ENCODE peak calls at places on chromosomes 3 and 15, in eight cellular contexts. One of them, this sample, is unnamed.

GRCh38 chr3:123085293-123085949 is 18.6 kb downstream of the PDIA5 start:
- DNase-seq in H1: no peak
- DNase-seq in AG04450: no peak
- DNase-seq in lower lobe of right lung: no peak
- DNase-seq in CD4-positive, alpha-beta T cell: no peak
- DNase-seq in Calu3: no peak
- DNase-seq in nephron progenitor cell: no peak
- DNase-seq in GM12864: no peak
- DNase-seq in this sample: no peak

GRCh38 chr3:25293736-25294135 is 134.3 kb upstream of the RARB start:
- DNase-seq in Calu3: peak
- DNase-seq in CD4-positive, alpha-beta T cell: no peak
- DNase-seq in AG04450: no peak
- DNase-seq in nephron progenitor cell: no peak
- DNase-seq in lower lobe of right lung: no peak
- DNase-seq in H1: no peak
- DNase-seq in GM12864: no peak
- DNase-seq in this sample: no peak

GRCh38 chr3:196388946-196389345 is 43.3 kb downstream of the UBXN7 start:
- DNase-seq in Calu3: no peak
- DNase-seq in CD4-positive, alpha-beta T cell: no peak
- DNase-seq in H1: no peak
- DNase-seq in lower lobe of right lung: no peak
- DNase-seq in AG04450: no peak
- DNase-seq in GM12864: no peak
- DNase-seq in nephron progenitor cell: no peak
- DNase-seq in this sample: no peak

GRCh38 chr15:59255647-59256380 is 49.2 kb downstream of the LDHAL6B start:
- DNase-seq in nephron progenitor cell: no peak
- DNase-seq in H1: no peak
- DNase-seq in AG04450: no peak
- DNase-seq in lower lobe of right lung: no peak
- DNase-seq in Calu3: peak
- DNase-seq in GM12864: no peak
- DNase-seq in CD4-positive, alpha-beta T cell: no peak
- DNase-seq in this sample: peak

GRCh38 chr3:112056451-112056929 is 22.0 kb downstream of the TMPRSS7 start:
- DNase-seq in Calu3: no peak
- DNase-seq in GM12864: no peak
- DNase-seq in AG04450: peak
- DNase-seq in nephron progenitor cell: no peak
- DNase-seq in CD4-positive, alpha-beta T cell: no peak
- DNase-seq in lower lobe of right lung: no peak
- DNase-seq in H1: no peak
- DNase-seq in this sample: peak

GRCh38 chr3:127791221-127791913 is 30.9 kb downstream of the MGLL start:
- DNase-seq in GM12864: peak
- DNase-seq in AG04450: peak
- DNase-seq in nephron progenitor cell: peak
- DNase-seq in Calu3: peak
- DNase-seq in CD4-positive, alpha-beta T cell: no peak
- DNase-seq in lower lobe of right lung: no peak
- DNase-seq in H1: no peak
- DNase-seq in this sample: peak

GRCh38 chr3:168360993-168361392 is 265.3 kb upstream of the GOLIM4 start:
- DNase-seq in CD4-positive, alpha-beta T cell: no peak
- DNase-seq in lower lobe of right lung: no peak
- DNase-seq in AG04450: no peak
- DNase-seq in H1: no peak
- DNase-seq in GM12864: no peak
- DNase-seq in nephron progenitor cell: no peak
- DNase-seq in Calu3: no peak
- DNase-seq in this sample: no peak

GRCh38 chr15:48577495-48577894 is 68.0 kb downstream of the FBN1 start:
- DNase-seq in nephron progenitor cell: no peak
- DNase-seq in AG04450: no peak
- DNase-seq in Calu3: no peak
- DNase-seq in CD4-positive, alpha-beta T cell: no peak
- DNase-seq in H1: no peak
- DNase-seq in GM12864: no peak
- DNase-seq in lower lobe of right lung: no peak
- DNase-seq in this sample: no peak

GRCh38 chr3:42503957-42504333 is 1.5 kb downstream of the VIPR1 start:
- DNase-seq in lower lobe of right lung: no peak
- DNase-seq in GM12864: no peak
- DNase-seq in AG04450: no peak
- DNase-seq in Calu3: no peak
- DNase-seq in H1: peak
- DNase-seq in CD4-positive, alpha-beta T cell: peak
- DNase-seq in nephron progenitor cell: no peak
- DNase-seq in this sample: no peak

GRCh38 chr15:78234515-78235040 is at the start of gene ACSBG1:
- DNase-seq in AG04450: no peak
- DNase-seq in CD4-positive, alpha-beta T cell: no peak
- DNase-seq in GM12864: no peak
- DNase-seq in nephron progenitor cell: no peak
- DNase-seq in lower lobe of right lung: no peak
- DNase-seq in Calu3: no peak
- DNase-seq in H1: no peak
- DNase-seq in this sample: peak

GRCh38 chr3:31946484-31947081 is 34.5 kb downstream of the OSBPL10 start:
- DNase-seq in lower lobe of right lung: no peak
- DNase-seq in H1: no peak
- DNase-seq in CD4-positive, alpha-beta T cell: no peak
- DNase-seq in GM12864: no peak
- DNase-seq in AG04450: no peak
- DNase-seq in Calu3: no peak
- DNase-seq in nephron progenitor cell: no peak
- DNase-seq in this sample: no peak

GRCh38 chr3:72492240-72492639 is 356.0 kb downstream of the SHQ1 start:
- DNase-seq in CD4-positive, alpha-beta T cell: no peak
- DNase-seq in nephron progenitor cell: no peak
- DNase-seq in Calu3: no peak
- DNase-seq in H1: no peak
- DNase-seq in GM12864: no peak
- DNase-seq in AG04450: peak
- DNase-seq in lower lobe of right lung: no peak
- DNase-seq in this sample: no peak

GRCh38 chr3:57962448-57962834 is 45.8 kb upstream of the FLNB start:
- DNase-seq in GM12864: no peak
- DNase-seq in Calu3: no peak
- DNase-seq in nephron progenitor cell: no peak
- DNase-seq in lower lobe of right lung: no peak
- DNase-seq in CD4-positive, alpha-beta T cell: no peak
- DNase-seq in H1: no peak
- DNase-seq in AG04450: no peak
- DNase-seq in this sample: no peak

GRCh38 chr3:179421500-179421899 is 29.8 kb downstream of the GNB4 start:
- DNase-seq in lower lobe of right lung: no peak
- DNase-seq in Calu3: no peak
- DNase-seq in CD4-positive, alpha-beta T cell: no peak
- DNase-seq in H1: no peak
- DNase-seq in AG04450: peak
- DNase-seq in nephron progenitor cell: no peak
- DNase-seq in GM12864: no peak
- DNase-seq in this sample: no peak

GRCh38 chr3:183252108-183252782 is 808 bp upstream of the B3GNT5 start:
- DNase-seq in AG04450: no peak
- DNase-seq in lower lobe of right lung: no peak
- DNase-seq in GM12864: no peak
- DNase-seq in CD4-positive, alpha-beta T cell: no peak
- DNase-seq in Calu3: no peak
- DNase-seq in nephron progenitor cell: no peak
- DNase-seq in H1: no peak
- DNase-seq in this sample: no peak

GRCh38 chr15:40106203-40107161 is 2.2 kb downstream of the BMF start:
- DNase-seq in H1: peak
- DNase-seq in GM12864: peak
- DNase-seq in nephron progenitor cell: peak
- DNase-seq in Calu3: peak
- DNase-seq in AG04450: no peak
- DNase-seq in lower lobe of right lung: peak
- DNase-seq in CD4-positive, alpha-beta T cell: no peak
- DNase-seq in this sample: no peak

GRCh38 chr15:100338971-100339444 is 2.8 kb downstream of the ADAMTS17 start:
- DNase-seq in Calu3: peak
- DNase-seq in CD4-positive, alpha-beta T cell: peak
- DNase-seq in H1: peak
- DNase-seq in lower lobe of right lung: no peak
- DNase-seq in nephron progenitor cell: peak
- DNase-seq in AG04450: no peak
- DNase-seq in GM12864: no peak
- DNase-seq in this sample: peak

GRCh38 chr15:43777293-43777819 is 590 bp upstream of the ELL3 start:
- DNase-seq in AG04450: no peak
- DNase-seq in Calu3: peak
- DNase-seq in H1: peak
- DNase-seq in GM12864: peak
- DNase-seq in nephron progenitor cell: peak
- DNase-seq in CD4-positive, alpha-beta T cell: peak
- DNase-seq in lower lobe of right lung: peak
- DNase-seq in this sample: peak

GRCh38 chr15:59232476-59232875 is 25.8 kb downstream of the LDHAL6B start:
- DNase-seq in nephron progenitor cell: no peak
- DNase-seq in H1: no peak
- DNase-seq in lower lobe of right lung: no peak
- DNase-seq in GM12864: no peak
- DNase-seq in Calu3: no peak
- DNase-seq in AG04450: peak
- DNase-seq in CD4-positive, alpha-beta T cell: no peak
- DNase-seq in this sample: no peak

GRCh38 chr3:59821274-59821673 is 771.4 kb upstream of the CFAP20DC start:
- DNase-seq in GM12864: no peak
- DNase-seq in CD4-positive, alpha-beta T cell: no peak
- DNase-seq in nephron progenitor cell: no peak
- DNase-seq in AG04450: no peak
- DNase-seq in lower lobe of right lung: no peak
- DNase-seq in Calu3: no peak
- DNase-seq in H1: no peak
- DNase-seq in this sample: no peak

GRCh38 chr3:33437556-33438283 is 2.5 kb downstream of the UBP1 start:
- DNase-seq in GM12864: no peak
- DNase-seq in nephron progenitor cell: peak
- DNase-seq in Calu3: peak
- DNase-seq in H1: no peak
- DNase-seq in AG04450: no peak
- DNase-seq in lower lobe of right lung: no peak
- DNase-seq in CD4-positive, alpha-beta T cell: no peak
- DNase-seq in this sample: no peak

DNA sequence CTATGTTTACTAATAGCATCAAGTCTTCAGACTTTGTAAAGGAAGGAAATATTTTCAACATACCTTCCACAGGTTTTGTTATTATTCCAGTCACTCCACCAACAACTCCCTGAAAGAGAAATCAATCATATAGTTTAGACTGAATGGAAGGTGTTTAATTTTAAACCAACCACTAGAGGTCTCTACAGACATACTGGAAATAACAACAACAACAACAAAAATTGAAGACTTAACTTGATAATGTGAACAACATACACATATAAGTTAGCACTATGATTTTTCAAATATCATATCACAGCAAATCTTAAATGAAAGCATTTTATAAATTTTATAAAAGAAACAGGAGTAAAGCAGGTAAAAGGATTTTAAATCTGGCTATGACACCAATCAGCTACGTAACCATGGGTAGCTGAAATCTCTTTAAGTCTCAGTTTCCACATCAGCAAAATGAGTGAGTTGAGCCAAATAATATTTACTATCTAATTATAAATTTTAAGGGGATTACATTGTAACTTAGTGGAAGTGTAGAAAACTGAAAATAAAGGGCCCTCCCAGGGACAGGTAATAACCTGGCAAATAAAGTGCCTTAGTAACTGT is 188.2 kb downstream of the VPS13C start:
- DNase-seq in CD4-positive, alpha-beta T cell: no peak
- DNase-seq in H1: no peak
- DNase-seq in AG04450: no peak
- DNase-seq in nephron progenitor cell: no peak
- DNase-seq in Calu3: no peak
- DNase-seq in GM12864: no peak
- DNase-seq in lower lobe of right lung: no peak
- DNase-seq in this sample: no peak
- TF ChIP-seq CTCF in CD4-positive, alpha-beta T cell: peak
- TF ChIP-seq CTCF in H1: peak
- TF ChIP-seq CTCF in AG04450: peak
- TF ChIP-seq CTCF in nephron progenitor cell: peak
- TF ChIP-seq CTCF in Calu3: peak
- TF ChIP-seq CTCF in GM12864: peak
- TF ChIP-seq CTCF in lower lobe of right lung: peak
- TF ChIP-seq CTCF in this sample: peak

GRCh38 chr3:70308760-70309159 is 3.7 kb downstream of the MDFIC2 start:
- DNase-seq in GM12864: no peak
- DNase-seq in lower lobe of right lung: no peak
- DNase-seq in nephron progenitor cell: peak
- DNase-seq in H1: no peak
- DNase-seq in Calu3: no peak
- DNase-seq in AG04450: peak
- DNase-seq in CD4-positive, alpha-beta T cell: no peak
- DNase-seq in this sample: peak
- TF ChIP-seq CTCF in GM12864: peak
- TF ChIP-seq CTCF in lower lobe of right lung: no peak
- TF ChIP-seq CTCF in nephron progenitor cell: peak
- TF ChIP-seq CTCF in H1: peak
- TF ChIP-seq CTCF in Calu3: no peak
- TF ChIP-seq CTCF in AG04450: no peak
- TF ChIP-seq CTCF in CD4-positive, alpha-beta T cell: no peak
- TF ChIP-seq CTCF in this sample: no peak

DNA sequence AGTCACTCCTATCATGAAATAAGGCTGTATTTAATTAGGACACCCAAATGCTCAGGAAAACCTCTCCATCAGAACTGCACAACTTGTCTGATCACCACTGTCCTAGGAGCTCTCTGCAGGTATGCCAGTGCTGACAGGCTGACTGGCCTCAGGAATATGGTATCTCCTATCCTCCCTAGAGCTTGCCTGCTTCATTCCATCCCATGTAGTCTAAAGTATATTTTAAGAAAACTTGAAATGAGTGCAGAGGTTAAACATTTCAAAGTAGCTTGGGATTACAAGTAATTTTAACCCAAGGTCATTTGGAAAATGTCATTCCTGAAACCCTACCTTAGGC is 23.7 kb downstream of the FILIP1L start:
- DNase-seq in GM12864: no peak
- DNase-seq in Calu3: no peak
- DNase-seq in CD4-positive, alpha-beta T cell: no peak
- DNase-seq in AG04450: no peak
- DNase-seq in lower lobe of right lung: no peak
- DNase-seq in H1: no peak
- DNase-seq in nephron progenitor cell: no peak
- DNase-seq in this sample: no peak
- TF ChIP-seq CTCF in GM12864: no peak
- TF ChIP-seq CTCF in Calu3: no peak
- TF ChIP-seq CTCF in CD4-positive, alpha-beta T cell: no peak
- TF ChIP-seq CTCF in AG04450: no peak
- TF ChIP-seq CTCF in lower lobe of right lung: no peak
- TF ChIP-seq CTCF in H1: no peak
- TF ChIP-seq CTCF in nephron progenitor cell: no peak
- TF ChIP-seq CTCF in this sample: no peak

DNA sequence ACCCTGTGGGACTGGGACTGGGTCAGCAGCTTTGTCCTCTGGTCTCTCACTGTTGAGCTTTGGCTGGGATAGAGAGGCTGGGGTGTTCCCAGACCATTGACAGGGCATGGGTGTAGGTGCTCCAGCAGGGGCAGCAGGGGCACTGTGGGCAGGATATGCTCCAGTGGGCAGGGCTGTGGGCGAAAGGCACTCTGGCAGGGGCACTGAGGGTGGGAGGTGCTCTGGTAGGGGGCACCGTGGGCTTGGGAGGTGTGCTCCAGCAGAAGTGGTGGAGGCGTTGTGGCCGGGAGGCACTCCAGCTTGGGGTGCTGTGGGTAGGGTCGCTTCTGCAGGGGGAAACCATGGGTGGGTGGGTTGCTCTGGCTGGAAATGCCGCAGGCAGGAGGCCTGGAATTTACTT is 62.1 kb downstream of the LRRC49 start:
- DNase-seq in GM12864: no peak
- DNase-seq in H1: no peak
- DNase-seq in CD4-positive, alpha-beta T cell: no peak
- DNase-seq in Calu3: no peak
- DNase-seq in lower lobe of right lung: no peak
- DNase-seq in AG04450: no peak
- DNase-seq in nephron progenitor cell: no peak
- DNase-seq in this sample: no peak
- TF ChIP-seq CTCF in GM12864: no peak
- TF ChIP-seq CTCF in H1: no peak
- TF ChIP-seq CTCF in CD4-positive, alpha-beta T cell: no peak
- TF ChIP-seq CTCF in Calu3: no peak
- TF ChIP-seq CTCF in lower lobe of right lung: no peak
- TF ChIP-seq CTCF in AG04450: no peak
- TF ChIP-seq CTCF in nephron progenitor cell: no peak
- TF ChIP-seq CTCF in this sample: no peak

This sample was measured in activated CD8-positive, alpha-beta T cell treated with anti-CD3 and anti-CD28 coated beads for 36 hours.